ENCODE peak calls at places on chromosomes 13 and 19, in eight cellular contexts. O, B, F, X, Z, Y, K and H are unnamed samples.

GRCh38 chr19:37920591-37921450 is 13.8 kb downstream of the SIPA1L3 start:
- DNase-seq in Z (no peak), X (no peak), Y (no peak), F (no peak), B (no peak), K (no peak), O (no peak), H (no peak)

GRCh38 chr19:51571599-51571998 is 516 bp downstream of the ZNF175 start:
- DNase-seq in F (no peak), X (peak; percentile 20), K (no peak), Z (no peak), B (peak; percentile 12), O (no peak), Y (no peak), H (no peak)

GRCh38 chr19:16223746-16224145 is 26.0 kb downstream of the AP1M1 start:
- DNase-seq in B (no peak), Z (peak; percentile 51), K (no peak), F (no peak), O (no peak), X (no peak), Y (no peak), H (no peak)

GRCh38 chr19:6668696-6669095 is 1.3 kb downstream of the TNFSF14 start:
- DNase-seq in B (no peak), X (no peak), F (no peak), Y (no peak), K (no peak), O (no peak), Z (no peak), H (no peak)

GRCh38 chr19:1998712-1999708 is 16.5 kb downstream of the BTBD2 start:
- DNase-seq in K (no peak), Y (no peak), Z (no peak), X (no peak), B (no peak), O (no peak), F (no peak), H (no peak)

GRCh38 chr13:98059276-98059675 is 83.6 kb upstream of the FARP1 start:
- DNase-seq in X (no peak), B (no peak), O (no peak), Y (no peak), Z (no peak), F (no peak), K (no peak), H (no peak)

GRCh38 chr13:60090579-60090978 is 73.1 kb downstream of the DIAPH3 start:
- DNase-seq in O (peak; percentile 60), Y (peak; percentile 23), X (peak; percentile 28), F (no peak), K (no peak), Z (no peak), B (peak; percentile 46), H (peak; percentile 60)

GRCh38 chr13:80516818-80517348 is 176.0 kb upstream of the SPRY2 start:
- DNase-seq in K (no peak), B (no peak), O (no peak), Y (no peak), F (no peak), Z (no peak), X (no peak), H (no peak)

GRCh38 chr19:31334101-31334848 is 15.0 kb downstream of the TSHZ3 start:
- DNase-seq in Z (no peak), F (no peak), Y (peak; percentile 78), X (peak; percentile 71), B (peak; percentile 74), K (no peak), O (peak; percentile 78), H (peak; percentile 62)

GRCh38 chr13:36332986-36333385 is 13.2 kb downstream of the SPART start:
- DNase-seq in K (no peak), Z (no peak), O (peak; percentile 43), X (peak; percentile 41), Y (peak; percentile 39), B (peak; percentile 59), F (no peak), H (peak; percentile 29)

GRCh38 chr13:23292596-23292995 is 111.8 kb downstream of the SGCG start:
- DNase-seq in K (no peak), F (no peak), Z (no peak), B (no peak), Y (peak; percentile 42), X (no peak), O (no peak), H (no peak)

GRCh38 chr19:53511933-53512374 is 26.0 kb upstream of the ZNF331 start:
- DNase-seq in Y (peak; percentile 71), F (no peak), K (peak; percentile 94), X (peak; percentile 74), Z (no peak), O (peak; percentile 57), B (peak; percentile 65), H (peak; percentile 61)

GRCh38 chr13:79749985-79750551 is 269.1 kb downstream of the NDFIP2 start:
- DNase-seq in K (peak; percentile 78), X (peak; percentile 99), O (peak; percentile 99), Z (no peak), B (peak; percentile 97), F (peak; percentile 95), Y (peak; percentile 99), H (peak; percentile 100)

GRCh38 chr19:56110515-56111448 is 10.3 kb downstream of the ZNF787 start:
- DNase-seq in Z (no peak), O (peak; percentile 34), X (peak; percentile 69), K (no peak), F (no peak), Y (peak; percentile 58), B (peak; percentile 39), H (no peak)

DNA sequence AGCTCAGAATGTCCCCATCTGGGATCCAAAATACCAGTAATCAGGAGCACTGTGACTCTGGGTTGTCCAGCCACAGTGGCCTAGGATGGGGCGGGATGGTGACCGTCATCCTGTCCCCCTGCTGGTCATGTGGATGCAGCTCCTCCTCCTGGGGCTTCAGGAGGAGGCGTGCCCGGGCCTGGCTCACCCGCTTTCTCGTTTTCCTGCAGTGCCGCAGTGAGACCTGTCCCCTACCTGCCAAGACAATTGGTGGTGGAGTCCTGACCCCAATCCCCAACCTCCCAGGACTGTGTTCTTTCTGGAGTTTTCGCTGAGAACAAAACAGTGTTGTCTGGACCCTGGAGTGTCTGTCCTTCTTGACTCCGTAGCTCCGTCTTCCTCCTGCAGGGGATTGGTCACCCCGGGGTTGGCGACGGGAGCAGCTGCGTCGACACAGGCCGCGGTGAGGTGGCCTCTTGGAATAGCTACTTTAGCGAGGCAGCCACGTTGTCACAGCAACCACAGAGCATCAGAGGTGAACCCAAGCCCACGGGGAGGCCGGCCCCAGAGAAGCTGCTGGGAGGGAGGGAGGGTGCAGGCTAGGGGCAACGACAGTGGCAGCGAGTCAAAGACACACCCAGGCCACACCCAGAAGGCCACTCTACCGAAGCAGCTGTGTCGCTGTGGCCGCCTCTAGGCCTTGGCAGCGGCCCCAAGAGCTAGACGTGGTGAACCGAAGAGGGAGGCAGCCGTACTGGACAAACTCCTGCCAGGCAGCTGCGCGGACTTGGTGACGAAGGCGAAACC is 10.1 kb upstream of the EMC10 start:
- DNase-seq in F (no peak), Y (no peak), O (no peak), K (peak; percentile 92), X (no peak), Z (peak; percentile 80), B (no peak), H (no peak)
- TF ChIP-seq CTCF in F (peak; percentile 31), Y (peak; percentile 16), O (no peak), K (peak; percentile 82), X (peak; percentile 25), Z (no peak), B (peak; percentile 13), H (peak; percentile 16)

GRCh38 chr13:113951246-113951999 is 22.5 kb downstream of the C13orf46 start:
- DNase-seq in Y (peak; percentile 76), X (peak; percentile 82), F (no peak), B (peak; percentile 45), O (peak; percentile 69), K (peak; percentile 87), Z (peak; percentile 95), H (peak; percentile 83)
- H3K4me3 ChIP-seq in Y (no peak overlapping the region), X (no peak overlapping the region), F (no peak overlapping the region), B (no peak overlapping the region), O (no peak overlapping the region), K (no peak overlapping the region), Z (no peak overlapping the region), H (no peak overlapping the region)

DNA sequence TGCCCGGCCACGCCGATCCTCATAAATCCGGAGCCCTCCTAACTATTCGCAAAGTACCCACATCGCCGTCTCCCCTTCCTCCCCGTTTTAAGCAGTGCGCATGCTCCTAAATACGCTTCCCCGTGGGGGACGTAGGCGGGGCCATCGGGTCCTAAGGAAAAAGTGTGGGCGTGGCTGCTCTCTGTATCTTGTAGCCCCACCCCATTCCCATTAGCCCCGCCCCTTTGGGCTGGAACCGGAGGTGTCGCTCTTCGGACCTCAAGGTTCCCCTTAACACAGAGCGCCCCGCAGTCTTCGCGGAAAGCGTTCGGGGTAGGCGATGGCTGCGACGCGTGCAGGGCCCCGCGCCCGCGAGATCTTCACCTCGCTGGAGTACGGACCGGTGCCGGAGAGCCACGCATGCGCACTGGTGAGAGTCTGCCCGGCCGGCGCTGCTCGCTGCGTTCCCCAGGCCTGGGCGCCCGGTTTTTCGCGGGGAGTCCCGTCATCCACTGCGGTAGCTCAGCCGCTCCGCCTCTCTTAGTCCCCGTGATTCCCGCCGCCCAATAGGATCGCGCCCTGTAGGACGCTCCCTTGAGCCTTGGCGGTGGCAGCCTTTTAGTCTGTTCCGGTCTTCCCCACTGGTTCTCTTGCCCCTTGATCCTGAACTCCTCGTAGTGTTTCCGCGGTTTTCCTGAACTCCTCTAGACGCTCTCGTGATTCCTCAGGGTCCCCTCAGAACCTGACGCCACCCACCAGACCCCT is at the start of gene ALDH16A1:
- DNase-seq in B (peak; percentile 96), K (peak; percentile 99), Z (peak; percentile 100), F (peak; percentile 84), X (peak; percentile 98), Y (peak; percentile 98), O (peak; percentile 97), H (peak; percentile 97)
- TF ChIP-seq CTCF in B (no peak), K (no peak), Z (no peak), F (no peak), X (no peak), Y (no peak), O (no peak), H (no peak)

GRCh38 chr13:44575741-44576395 is at the start of gene TSC22D1:
- DNase-seq in X (peak; percentile 60), B (peak; percentile 56), O (peak; percentile 58), Y (peak; percentile 63), Z (peak; percentile 84), F (no peak), K (peak; percentile 81), H (peak; percentile 53)

GRCh38 chr13:44573790-44574465 is 2.2 kb downstream of the TSC22D1 start:
- DNase-seq in F (no peak), Y (peak; percentile 62), B (peak; percentile 67), O (peak; percentile 66), X (peak; percentile 17), K (peak; percentile 74), Z (peak; percentile 37), H (peak; percentile 67)

GRCh38 chr13:44574466-44574855 is 1.7 kb downstream of the TSC22D1 start:
- DNase-seq in K (no peak), O (no peak), F (no peak), X (peak; percentile 9), B (peak; percentile 36), Z (no peak), Y (no peak), H (no peak)

GRCh38 chr13:44576396-44577235 is 486 bp upstream of the TSC22D1 start:
- DNase-seq in Z (peak; percentile 88), K (peak; percentile 67), O (no peak), X (peak; percentile 4), B (no peak), F (no peak), Y (peak; percentile 11), H (no peak)

DNA sequence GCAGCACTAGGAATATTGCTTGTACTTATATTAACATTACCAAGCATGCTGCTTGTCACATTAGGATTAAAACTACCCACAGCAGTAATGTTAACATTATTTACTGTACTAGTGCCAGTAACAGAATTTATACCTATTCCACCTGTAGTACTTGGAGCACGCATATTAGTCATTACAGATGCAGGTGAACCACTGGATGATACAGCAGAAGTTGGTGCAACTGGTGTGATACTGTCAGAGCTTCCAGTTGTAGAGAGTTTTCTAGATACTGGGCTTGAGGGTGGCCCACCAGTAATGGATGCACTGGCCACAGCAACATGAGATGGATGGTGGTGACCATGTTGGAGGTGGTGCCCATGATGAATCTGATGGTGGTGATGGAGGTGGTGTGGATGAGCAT is 1.1 kb downstream of the TSC22D1 start:
- DNase-seq in O (no peak), Y (no peak), B (no peak), Z (no peak), F (no peak), K (no peak), X (no peak), H (no peak)
- H3K4me3 ChIP-seq in O (peak overlapping the region; percentile 71), Y (peak overlapping the region; percentile 86), B (peak overlapping the region; percentile 80), Z (peak overlapping the region; percentile 90), F (peak overlapping the region; percentile 77), K (peak overlapping the region; percentile 87), X (peak overlapping the region; percentile 86), H (peak overlapping the region; percentile 77)